ENCODE peak calls at places on chromosomes 5 and 9, in five cellular contexts. X, S, Y, A and K are unnamed samples.

GRCh38 chr5:10106806-10107205 is 142.9 kb downstream of the ATPSCKMT start:
- DNase-seq in A (no peak), X (no peak), Y (no peak), S (no peak), K (peak)

GRCh38 chr5:148972958-148973357 is 89.9 kb downstream of the SH3TC2 start:
- DNase-seq in X (no peak), Y (peak), S (peak), A (peak), K (peak)

GRCh38 chr9:113570749-113571711 is 107.5 kb downstream of the RGS3 start:
- DNase-seq in Y (no peak), S (peak), X (no peak), A (no peak), K (no peak)

GRCh38 chr5:7759951-7760580 is 90.9 kb downstream of the CFAP90 start:
- DNase-seq in A (no peak), Y (no peak), S (no peak), X (no peak), K (no peak)

GRCh38 chr5:120447706-120448239 is 16.3 kb upstream of the PRR16 start:
- DNase-seq in Y (no peak), S (peak), A (no peak), X (no peak), K (no peak)

GRCh38 chr5:109866051-109866450 is 176.3 kb downstream of the MAN2A1 start:
- DNase-seq in Y (no peak), A (no peak), S (peak), X (no peak), K (peak)

GRCh38 chr5:162196351-162196750 is 128.8 kb downstream of the GABRG2 start:
- DNase-seq in X (no peak), A (no peak), Y (no peak), S (no peak), K (no peak)

GRCh38 chr9:129412814-129413536 is 207.9 kb downstream of the C9orf50 start:
- DNase-seq in A (no peak), S (peak), X (peak), Y (peak), K (peak)

GRCh38 chr5:154071799-154072781 is 33.3 kb downstream of the MFAP3 start:
- DNase-seq in X (peak), S (peak), Y (peak), A (peak), K (peak)

GRCh38 chr5:17412760-17413671 is 85.0 kb upstream of the TAF11L2 start:
- DNase-seq in S (peak), A (no peak), Y (no peak), X (no peak), K (no peak)

GRCh38 chr5:96209829-96210228 is 223.2 kb downstream of the PCSK1 start:
- DNase-seq in A (no peak), X (no peak), Y (no peak), S (peak), K (peak)

GRCh38 chr5:90598300-90598699 is 39.7 kb downstream of the ADGRV1 start:
- DNase-seq in X (peak), Y (no peak), S (no peak), A (no peak), K (no peak)

GRCh38 chr9:75429531-75430454 is 341.5 kb downstream of the OSTF1 start:
- DNase-seq in S (no peak), X (no peak), Y (peak), A (no peak), K (no peak)

GRCh38 chr9:86405926-86406325 is 51.7 kb upstream of the TUT7 start:
- DNase-seq in S (peak), Y (peak), X (peak), A (peak), K (peak)

GRCh38 chr9:132996526-132996925 is 18.0 kb downstream of the GFI1B start:
- DNase-seq in X (no peak), Y (no peak), S (no peak), A (no peak), K (no peak)

GRCh38 chr9:86406366-86406765 is 52.2 kb upstream of the TUT7 start:
- DNase-seq in A (no peak), X (no peak), Y (peak), S (peak), K (peak)

GRCh38 chr9:109805054-109805453 is 25.1 kb downstream of the PALM2AKAP2 start:
- DNase-seq in X (no peak), A (no peak), Y (no peak), S (no peak), K (no peak)

GRCh38 chr9:109801484-109801883 is 21.5 kb downstream of the PALM2AKAP2 start:
- DNase-seq in Y (no peak), X (no peak), A (no peak), S (no peak), K (no peak)

GRCh38 chr9:109802491-109802890 is 22.5 kb downstream of the PALM2AKAP2 start:
- DNase-seq in S (no peak), Y (no peak), X (no peak), A (no peak), K (no peak)

GRCh38 chr9:109811876-109812275 is 31.9 kb downstream of the PALM2AKAP2 start:
- DNase-seq in S (no peak), X (no peak), Y (no peak), A (no peak), K (no peak)

DNA sequence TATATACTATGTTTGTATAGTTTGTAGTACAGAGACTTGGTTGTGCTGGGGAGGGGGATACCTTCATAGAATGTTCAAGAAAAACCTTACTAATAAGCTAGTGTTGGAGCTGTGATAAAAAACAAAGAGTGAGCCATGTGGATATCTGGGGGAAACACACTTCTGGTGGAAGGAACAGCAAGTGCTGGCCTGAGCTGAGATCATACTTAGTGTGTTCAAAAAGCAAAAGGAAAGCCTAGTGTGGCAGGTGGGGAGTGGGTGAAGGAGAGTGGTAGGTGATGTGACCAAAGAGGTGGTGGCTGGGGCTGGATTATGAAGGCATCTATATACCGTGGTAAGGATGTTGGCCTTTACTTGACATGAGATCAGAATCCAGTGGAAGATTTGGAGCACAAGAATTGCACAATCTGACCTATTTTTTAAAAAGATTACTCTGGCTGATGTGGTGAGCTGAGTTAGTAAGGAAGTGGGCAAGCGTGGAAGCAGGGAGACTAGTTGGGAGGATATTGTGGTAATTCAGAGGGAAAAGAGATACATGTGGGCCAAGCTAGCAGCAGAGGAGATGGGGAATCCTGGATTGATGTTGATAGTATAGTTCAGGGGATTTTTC is 26.6 kb downstream of the PALM2AKAP2 start:
- DNase-seq in S (no peak), Y (no peak), A (no peak), X (no peak), K (peak)
- TF ChIP-seq EZH2phosphoT487 in S (no peak), Y (no peak), A (no peak), X (no peak), K (no peak)

DNA sequence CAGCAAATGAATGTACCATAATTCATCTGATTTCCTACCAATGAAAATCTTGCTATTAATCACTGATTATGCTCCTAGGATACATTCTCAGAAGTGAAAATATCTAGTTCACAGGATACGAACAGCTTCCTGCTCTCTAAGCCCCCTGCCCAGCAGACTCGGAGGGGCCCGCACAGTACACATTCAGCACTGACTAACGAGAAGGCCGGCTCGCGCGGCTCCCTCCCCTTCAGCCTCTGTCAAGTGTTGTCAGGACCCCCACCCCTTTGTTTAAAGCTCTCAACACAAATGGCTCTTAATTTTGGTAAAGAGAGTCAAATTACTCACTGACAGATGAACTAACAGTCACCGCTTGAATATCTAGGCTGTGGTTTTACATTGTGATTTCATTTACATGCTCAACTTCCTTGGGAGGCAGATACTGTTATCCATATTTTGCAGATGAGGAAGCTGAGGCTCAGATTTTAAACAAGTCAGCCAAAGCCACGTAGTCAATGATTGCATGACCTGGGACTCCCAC is 82.1 kb downstream of the PRRT1B start:
- DNase-seq in Y (no peak), X (no peak), S (no peak), A (no peak), K (peak)
- H2AFZ ChIP-seq in Y (no peak), X (no peak), S (no peak), A (no peak), K (no peak)

DNA sequence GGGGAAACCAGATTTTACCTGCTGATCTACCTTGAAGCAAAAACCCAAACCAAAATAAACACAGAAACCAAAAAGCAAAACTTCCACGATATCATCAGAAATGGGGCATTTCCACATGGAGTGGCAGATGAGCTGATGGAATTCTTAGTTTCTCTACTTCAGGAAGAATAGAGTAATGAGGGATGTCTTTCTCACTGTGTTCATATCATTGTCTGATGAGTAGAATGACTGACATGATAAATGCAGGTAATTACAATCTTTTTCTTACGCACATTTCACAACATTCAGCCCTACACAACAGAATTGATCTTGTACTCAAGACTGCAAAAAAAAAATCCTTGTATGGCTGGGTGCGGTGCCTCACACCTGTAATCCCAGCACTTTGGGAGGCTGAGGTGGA is 23.2 kb upstream of the ANKH start:
- DNase-seq in X (no peak), Y (no peak), A (no peak), S (no peak), K (no peak)
- TF ChIP-seq EZH2 in X (no peak), Y (no peak), A (no peak), S (no peak), K (no peak)

GRCh38 chr5:41772071-41772470 is 98.2 kb downstream of the OXCT1 start:
- DNase-seq in A (no peak), X (no peak), S (peak), Y (no peak), K (no peak)
- TF ChIP-seq EZH2phosphoT487 in A (no peak), X (no peak), S (no peak), Y (no peak), K (no peak)

DNA sequence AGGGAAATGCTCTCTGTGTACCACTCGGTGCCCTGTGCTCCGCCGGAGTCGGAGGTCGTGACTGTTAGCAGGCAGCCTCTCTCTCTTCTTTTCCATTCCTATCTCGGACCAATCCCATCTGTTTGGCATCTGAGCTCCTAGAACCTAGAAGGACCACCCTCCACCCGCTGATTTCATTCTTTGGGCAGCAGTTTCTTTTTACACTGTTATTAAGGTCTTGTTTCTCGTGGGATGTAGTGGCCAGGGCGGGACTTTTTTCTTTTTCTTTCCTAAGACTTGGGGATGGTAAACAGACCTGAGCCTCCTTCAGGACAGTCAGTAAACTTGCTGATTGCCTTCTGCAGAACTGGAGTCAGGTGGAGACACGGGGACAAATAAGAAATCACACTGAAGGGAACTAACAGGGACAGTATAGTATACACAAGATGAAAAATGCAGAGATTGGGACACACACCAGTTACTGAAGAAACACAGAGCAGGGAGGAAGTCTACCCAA is 496 bp downstream of the URM1 start:
- DNase-seq in A (no peak), X (no peak), Y (no peak), S (no peak), K (peak)
- H2AFZ ChIP-seq in A (no peak), X (peak), Y (peak), S (peak), K (peak)

GRCh38 chr9:33524431-33524947 is 438 bp downstream of the ANKRD18B start:
- DNase-seq in A (no peak), S (peak), Y (peak), X (peak), K (peak)
- TF ChIP-seq EZH2 in A (no peak), S (no peak), Y (peak), X (no peak), K (no peak)

GRCh38 chr5:92391-93220 is 638 bp downstream of the PLEKHG4B start:
- DNase-seq in Y (peak), X (peak), S (no peak), A (no peak), K (no peak)
- TF ChIP-seq EZH2phosphoT487 in Y (no peak), X (no peak), S (no peak), A (no peak), K (peak)

GRCh38 chr5:172692981-172693380 is 51.9 kb downstream of the NEURL1B start:
- DNase-seq in A (no peak), S (no peak), Y (no peak), X (no peak), K (no peak)
- H2AFZ ChIP-seq in A (no peak), S (no peak), Y (no peak), X (no peak), K (no peak)